ENCODE peak calls at places on chromosomes 4 and X, in five cellular contexts. H, Y, K, B and M are unnamed samples.

GRCh38 chrX:70172226-70172625 is 5.1 kb upstream of the DGAT2L6 start:
- DNase-seq in B (no peak), H (no peak), K (no peak), Y (no peak), M (peak)

GRCh38 chr4:929096-929765 is 2.9 kb downstream of the GAK start:
- DNase-seq in B (no peak), Y (no peak), H (no peak), K (no peak), M (no peak)

GRCh38 chr4:153543351-153543750 is 77.2 kb downstream of the TMEM131L start:
- DNase-seq in Y (no peak), H (no peak), K (no peak), B (no peak), M (no peak)

GRCh38 chrX:133781174-133781573 is 204.2 kb downstream of the GPC3 start:
- DNase-seq in B (no peak), H (no peak), Y (no peak), K (no peak), M (no peak)

GRCh38 chr4:98938386-98938785 is 9.5 kb upstream of the EIF4E start:
- DNase-seq in H (no peak), K (no peak), B (peak), Y (peak), M (peak)

GRCh38 chr4:23269583-23269982 is 576.8 kb downstream of the GBA3 start:
- DNase-seq in B (no peak), Y (peak), K (no peak), H (no peak), M (no peak)

GRCh38 chr4:100895572-100896197 is 377.9 kb upstream of the EMCN start:
- DNase-seq in B (no peak), K (no peak), H (no peak), Y (no peak), M (no peak)

GRCh38 chr4:185384877-185385465 is 10.8 kb downstream of the LRP2BP start:
- DNase-seq in Y (no peak), K (no peak), B (no peak), H (no peak), M (no peak)

GRCh38 chr4:102345795-102346100 is 466 bp upstream of the SLC39A8 start:
- DNase-seq in Y (no peak), H (no peak), B (no peak), K (no peak), M (no peak)

GRCh38 chrX:152733261-152733975 is at the start of the genes CSAG1 and MAGEA12:
- DNase-seq in K (no peak), Y (no peak), B (no peak), H (no peak), M (no peak)

GRCh38 chrX:43718956-43719355 is 62.9 kb downstream of the MAOA start:
- DNase-seq in Y (peak), H (no peak), B (no peak), K (no peak), M (no peak)

GRCh38 chr4:108107729-108108382 is 60.9 kb downstream of the LEF1 start:
- DNase-seq in K (no peak), Y (no peak), B (no peak), H (no peak), M (no peak)

GRCh38 chrX:13283512-13283911 is 36.3 kb downstream of the ATXN3L start:
- DNase-seq in K (no peak), B (peak), Y (no peak), H (peak), M (no peak)
- H3K18ac ChIP-seq in K (no peak), B (no peak), Y (no peak), H (no peak), M (peak)

GRCh38 chr4:10866691-10867090 is 182.1 kb upstream of the CLNK start:
- DNase-seq in B (no peak), H (no peak), Y (no peak), K (no peak), M (no peak)
- H3K18ac ChIP-seq in B (no peak), H (no peak), Y (no peak), K (no peak), M (no peak)

GRCh38 chr4:186485621-186486062 is 69.7 kb downstream of the MTNR1A start:
- DNase-seq in Y (no peak), K (peak), B (peak), H (no peak), M (peak)
- H3K18ac ChIP-seq in Y (no peak), K (peak), B (no peak), H (no peak), M (no peak)

DNA sequence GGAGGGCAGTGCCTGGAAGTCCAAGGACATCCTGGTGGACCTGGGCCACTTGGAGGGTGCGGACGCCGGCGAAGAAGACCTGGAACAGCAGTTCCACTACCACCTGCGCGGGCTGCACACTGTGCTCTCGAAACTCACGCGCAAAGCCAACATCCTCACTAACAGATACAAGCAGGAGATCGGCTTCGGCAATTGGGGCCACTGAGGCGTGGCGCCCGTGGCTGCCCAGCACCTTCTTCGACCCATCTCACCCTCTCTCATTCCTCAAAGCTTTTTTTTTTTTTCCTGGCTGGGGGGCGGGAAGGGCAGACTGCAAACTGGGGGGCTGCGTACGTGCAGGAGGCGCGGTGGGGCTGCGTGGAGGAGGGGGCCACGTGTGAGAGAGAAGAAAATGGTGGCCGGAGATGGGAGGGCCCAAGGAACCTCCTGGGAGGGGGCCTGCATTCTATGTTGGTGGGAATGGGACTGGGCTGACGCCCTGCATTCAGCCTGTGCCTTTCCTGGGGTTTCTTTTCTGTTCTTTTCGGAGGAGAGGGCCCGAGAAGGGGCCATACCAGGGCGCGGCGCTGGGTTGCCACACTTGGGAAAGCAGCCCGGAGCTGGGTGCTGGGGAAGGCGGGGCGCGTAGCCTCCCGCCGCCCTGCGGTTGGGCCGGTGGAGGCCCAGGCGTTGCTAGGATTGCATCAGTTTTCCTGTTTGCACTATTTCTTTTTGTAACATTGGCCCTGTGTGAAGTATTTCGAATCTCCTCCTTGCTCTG is 4.2 kb downstream of the MID1IP1 start:
- DNase-seq in B (peak), Y (peak), K (no peak), H (peak), M (peak)
- H3K18ac ChIP-seq in B (peak), Y (peak), K (peak), H (peak), M (peak)